ENCODE peak calls at places on chromosomes 3 and 15, in four cellular contexts. M is SK-N-SH, Q is HCT116, D is GM23248. N is an unnamed sample.

GRCh38 chr3:107543666-107544065 is 20.9 kb downstream of the BBX start:
- DNase-seq in D (peak; percentile 31), M (no peak), Q (no peak), N (no peak)

GRCh38 chr3:178845446-178846118 is 226.0 kb downstream of the ZMAT3 start:
- DNase-seq in M (no peak), Q (no peak), D (peak; percentile 29), N (no peak)

GRCh38 chr15:67916051-67916374 is 76.2 kb upstream of the RNU6-1 start:
- DNase-seq in Q (no peak), D (no peak), M (no peak), N (no peak)

GRCh38 chr3:125374501-125374995 is 577 bp downstream of the ZNF148 start:
- DNase-seq in D (peak; percentile 71), Q (no peak), M (peak; percentile 86), N (peak; percentile 46)

GRCh38 chr15:56557415-56557814 is 92.5 kb upstream of the MNS1 start:
- DNase-seq in D (no peak), Q (no peak), M (no peak), N (no peak)

GRCh38 chr3:194056731-194057415 is 79.1 kb upstream of the HES1 start:
- DNase-seq in Q (no peak), M (no peak), D (no peak), N (no peak)

GRCh38 chr3:194637066-194637465 is 3.8 kb upstream of the TMEM44 start:
- DNase-seq in Q (no peak), M (no peak), D (peak; percentile 40), N (no peak)

GRCh38 chr3:128311441-128311844 is 155.2 kb downstream of the DNAJB8 start:
- DNase-seq in M (no peak), Q (no peak), D (no peak), N (no peak)

GRCh38 chr3:175656451-175656850 is 797.3 kb downstream of the NAALADL2 start:
- DNase-seq in M (no peak), Q (no peak), D (no peak), N (no peak)

GRCh38 chr3:31077021-31077601 is 182.7 kb upstream of the GADL1 start:
- DNase-seq in Q (peak; percentile 80), M (no peak), D (peak; percentile 94), N (no peak)

GRCh38 chr15:27783668-27784067 is 315.4 kb downstream of the OCA2 start:
- DNase-seq in D (no peak), M (no peak), Q (no peak), N (no peak)

GRCh38 chr3:53113293-53114010 is 16.8 kb downstream of the RFT1 start:
- DNase-seq in Q (no peak), M (no peak), D (no peak), N (no peak)

GRCh38 chr3:80734483-80734882 is 966.7 kb upstream of the ROBO1 start:
- DNase-seq in D (no peak), M (no peak), Q (no peak), N (no peak)

GRCh38 chr3:23455775-23456174 is 252.6 kb downstream of the UBE2E2 start:
- DNase-seq in M (no peak), Q (no peak), D (peak; percentile 82), N (no peak)

GRCh38 chr3:160163259-160163878 is 61.9 kb upstream of the C3orf80 start:
- DNase-seq in Q (peak; percentile 23), D (peak; percentile 63), M (peak; percentile 46), N (no peak)

GRCh38 chr3:45872569-45872968 is 13.8 kb upstream of the CCR9 start:
- DNase-seq in Q (no peak), M (no peak), D (no peak), N (no peak)

GRCh38 chr15:76339302-76340197 is 3.0 kb downstream of the ISL2 start:
- DNase-seq in M (peak; percentile 24), D (peak; percentile 57), Q (no peak), N (peak; percentile 57)

GRCh38 chr15:74614744-74615312 is 808 bp upstream of the CLK3 start:
- DNase-seq in D (peak; percentile 91), M (peak; percentile 71), Q (no peak), N (no peak)

GRCh38 chr15:74612677-74613076 is 3.0 kb upstream of the CLK3 start:
- DNase-seq in M (no peak), Q (no peak), D (no peak), N (no peak)

GRCh38 chr15:74613089-74613952 is 2.3 kb upstream of the CLK3 start:
- DNase-seq in D (peak; percentile 49), M (no peak), Q (no peak), N (no peak)

GRCh38 chr15:74615313-74616019 is at the start of gene CLK3:
- DNase-seq in M (peak; percentile 99), D (peak; percentile 95), Q (peak; percentile 86), N (peak; percentile 95)

DNA sequence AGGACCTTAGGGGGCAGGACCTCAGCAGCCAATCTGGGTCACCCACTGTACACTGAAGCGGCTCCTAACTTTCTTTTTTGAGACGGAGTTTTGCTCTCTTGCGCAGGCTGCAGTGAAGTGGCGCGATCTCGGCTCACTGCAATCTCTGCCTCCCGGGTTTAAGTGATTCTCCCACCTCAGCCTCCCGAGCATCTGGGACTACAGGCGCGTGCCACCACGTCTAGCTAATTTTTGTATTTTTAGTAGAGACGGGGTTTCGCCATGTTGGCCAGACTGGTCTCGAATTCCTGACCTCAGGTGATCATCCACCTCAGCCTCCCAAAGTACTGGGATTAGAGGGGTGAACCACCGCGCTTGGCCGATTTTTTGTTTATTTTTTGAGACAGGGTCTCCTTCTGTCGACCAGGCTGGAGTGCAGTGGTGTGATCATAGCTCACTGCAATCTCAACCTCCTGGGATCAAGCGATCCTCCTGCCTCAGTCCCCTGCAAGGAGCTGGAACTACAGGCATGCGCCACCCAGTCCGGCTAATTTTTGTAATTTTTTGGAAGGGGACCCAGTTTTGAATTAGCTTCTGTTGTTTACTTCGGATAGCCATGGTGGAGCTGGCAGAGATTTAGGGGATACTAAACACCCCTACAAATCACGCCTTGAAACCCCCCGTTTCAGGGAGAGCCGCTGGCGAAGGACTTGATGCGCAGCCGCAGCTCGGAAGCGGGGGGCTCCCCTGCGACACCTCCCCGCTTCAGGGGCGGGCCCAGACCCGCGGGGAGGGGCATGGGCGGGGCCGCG is 1.5 kb upstream of the CLK3 start:
- DNase-seq in Q (no peak), D (no peak), M (peak; percentile 97), N (peak; percentile 80)
- H3K4me3 ChIP-seq in Q (peak overlapping the region; percentile 99), D (peak overlapping the region; percentile 80), M (peak overlapping the region; percentile 99), N (peak overlapping the region; percentile 81)

GRCh38 chr3:50294492-50295403 is 2.5 kb upstream of the IFRD2 start:
- DNase-seq in D (no peak), M (no peak), Q (no peak), N (no peak)
- H3K27ac ChIP-seq in D (no peak overlapping the region), M (no peak overlapping the region), Q (no peak overlapping the region), N (no peak overlapping the region)

GRCh38 chr3:16242177-16242576 is 22.6 kb downstream of the DPH3 start:
- DNase-seq in D (no peak), M (no peak), Q (no peak), N (no peak)

GRCh38 chr3:16240229-16241023 is 24.3 kb downstream of the DPH3 start:
- DNase-seq in D (peak; percentile 86), Q (no peak), M (no peak), N (no peak)

GRCh38 chr3:16241225-16241624 is 23.5 kb downstream of the DPH3 start:
- DNase-seq in D (no peak), M (no peak), Q (no peak), N (no peak)

GRCh38 chr3:16245613-16246012 is 19.1 kb downstream of the DPH3 start:
- DNase-seq in Q (no peak), M (no peak), D (no peak), N (no peak)

GRCh38 chr3:16243706-16244490 is 20.8 kb downstream of the DPH3 start:
- DNase-seq in M (no peak), D (peak; percentile 51), Q (no peak), N (no peak)
- H3K9ac ChIP-seq in M (no peak overlapping the region), D (peak overlapping the region; percentile 8), Q (no peak overlapping the region), N (no peak overlapping the region)

GRCh38 chr3:138916824-138917223 is 30.1 kb downstream of the FOXL2 start:
- DNase-seq in Q (no peak), M (no peak), D (no peak), N (no peak)
- H3K4me3 ChIP-seq in Q (no peak overlapping the region), M (no peak overlapping the region), D (no peak overlapping the region), N (no peak overlapping the region)

DNA sequence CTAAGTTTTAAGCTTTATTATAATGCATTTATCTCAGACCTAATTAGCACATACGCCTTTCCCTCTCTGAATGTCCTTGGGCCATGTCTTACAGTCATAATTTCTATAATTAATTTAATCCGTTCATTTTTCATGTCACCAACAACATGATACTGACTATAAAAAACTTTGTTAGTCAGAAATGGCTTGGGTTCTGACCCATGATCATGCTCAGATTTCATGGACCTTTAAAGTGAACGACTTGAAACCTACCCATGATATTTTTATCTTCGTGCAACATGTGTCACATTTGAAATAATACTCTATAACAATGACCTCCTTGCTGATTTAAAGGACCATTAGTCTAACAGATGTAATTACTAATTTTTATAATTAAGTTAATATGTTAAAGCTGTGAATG is 1033.8 kb downstream of the DIPK2A start:
- DNase-seq in M (no peak), Q (no peak), D (no peak), N (no peak)
- H3K27ac ChIP-seq in M (no peak overlapping the region), Q (no peak overlapping the region), D (no peak overlapping the region), N (no peak overlapping the region)

GRCh38 chr3:11581237-11582122 is 62.2 kb downstream of the VGLL4 start:
- DNase-seq in Q (no peak), M (no peak), D (peak; percentile 16), N (no peak)
- H3K9ac ChIP-seq in Q (no peak overlapping the region), M (peak overlapping the region; percentile 59), D (peak overlapping the region; percentile 71), N (peak overlapping the region; percentile 71)

DNA sequence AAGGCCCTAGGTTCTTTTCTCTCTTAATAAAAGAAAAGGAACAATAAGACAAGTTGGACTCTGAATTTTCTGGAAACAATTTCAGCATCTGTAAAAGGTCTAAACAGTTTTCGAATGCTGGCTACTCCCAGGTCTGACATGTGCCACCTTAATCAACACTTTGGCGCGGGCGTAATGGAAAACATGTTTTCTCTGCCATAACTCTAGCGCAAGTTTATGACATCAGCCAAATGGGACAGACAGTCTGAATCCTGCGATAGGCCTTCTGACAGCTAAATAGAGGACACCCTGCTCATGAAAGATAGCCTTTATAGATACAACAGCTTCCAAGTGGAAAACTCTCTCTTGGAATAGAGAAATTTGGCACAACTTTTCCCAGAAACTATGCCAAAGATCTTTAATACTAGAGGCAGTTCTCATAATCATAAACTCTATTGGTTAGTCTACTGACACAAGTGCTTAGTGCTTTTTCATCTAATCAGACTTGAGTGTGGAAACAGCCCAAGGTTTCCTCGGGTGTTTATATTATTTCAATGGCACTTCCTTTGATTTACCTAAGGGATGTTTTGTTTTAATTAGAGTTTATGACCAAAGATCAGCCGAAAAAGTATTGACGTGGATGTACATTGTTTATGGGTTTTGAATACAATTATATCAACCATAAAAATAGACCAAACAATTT is 120.0 kb upstream of the DPH6 start:
- DNase-seq in D (peak; percentile 27), M (no peak), Q (no peak), N (no peak)
- H3K4me3 ChIP-seq in D (no peak overlapping the region), M (no peak overlapping the region), Q (no peak overlapping the region), N (no peak overlapping the region)

N was measured in neuronal stem cell.